ENCODE peak calls at places on chromosomes 5 and 9, in six cellular contexts. One of them, this sample, is unnamed.

GRCh38 chr5:74316064-74316586 is 324.4 kb downstream of the ENC1 start:
- DNase-seq in stimulated activated CD4-positive, alpha-beta T cell treated with anti-CD3 and anti-CD28 coated beads, Interleukin-1b, Interleukin-23, amount 100 ng/mL, for 1 hour: no peak
- DNase-seq in ELR: peak
- DNase-seq in GM04504: peak
- DNase-seq in substantia nigra: no peak
- DNase-seq in neural progenitor cell: peak
- DNase-seq in this sample: no peak

GRCh38 chr5:83093692-83094091 is 16.3 kb downstream of the XRCC4 start:
- DNase-seq in stimulated activated CD4-positive, alpha-beta T cell treated with anti-CD3 and anti-CD28 coated beads, Interleukin-1b, Interleukin-23, amount 100 ng/mL, for 1 hour: no peak
- DNase-seq in ELR: no peak
- DNase-seq in GM04504: no peak
- DNase-seq in substantia nigra: no peak
- DNase-seq in neural progenitor cell: no peak
- DNase-seq in this sample: no peak

GRCh38 chr9:96856363-96857286 is 2.3 kb upstream of the ZNF782 start:
- DNase-seq in stimulated activated CD4-positive, alpha-beta T cell treated with anti-CD3 and anti-CD28 coated beads, Interleukin-1b, Interleukin-23, amount 100 ng/mL, for 1 hour: peak
- DNase-seq in ELR: peak
- DNase-seq in GM04504: no peak
- DNase-seq in substantia nigra: peak
- DNase-seq in neural progenitor cell: peak
- DNase-seq in this sample: no peak

GRCh38 chr9:138025908-138026307 is 148.3 kb downstream of the CACNA1B start:
- DNase-seq in stimulated activated CD4-positive, alpha-beta T cell treated with anti-CD3 and anti-CD28 coated beads, Interleukin-1b, Interleukin-23, amount 100 ng/mL, for 1 hour: no peak
- DNase-seq in ELR: no peak
- DNase-seq in GM04504: no peak
- DNase-seq in substantia nigra: no peak
- DNase-seq in neural progenitor cell: no peak
- DNase-seq in this sample: no peak

GRCh38 chr9:21567926-21568325 is 85.8 kb upstream of the IFNE start:
- DNase-seq in stimulated activated CD4-positive, alpha-beta T cell treated with anti-CD3 and anti-CD28 coated beads, Interleukin-1b, Interleukin-23, amount 100 ng/mL, for 1 hour: no peak
- DNase-seq in ELR: no peak
- DNase-seq in GM04504: no peak
- DNase-seq in substantia nigra: no peak
- DNase-seq in neural progenitor cell: no peak
- DNase-seq in this sample: no peak

GRCh38 chr5:150106669-150107068 is 20.3 kb upstream of the CSF1R start:
- DNase-seq in stimulated activated CD4-positive, alpha-beta T cell treated with anti-CD3 and anti-CD28 coated beads, Interleukin-1b, Interleukin-23, amount 100 ng/mL, for 1 hour: no peak
- DNase-seq in ELR: no peak
- DNase-seq in GM04504: no peak
- DNase-seq in substantia nigra: no peak
- DNase-seq in neural progenitor cell: no peak
- DNase-seq in this sample: no peak

GRCh38 chr9:131616983-131617604 is 71.8 kb downstream of the PRRT1B start:
- DNase-seq in stimulated activated CD4-positive, alpha-beta T cell treated with anti-CD3 and anti-CD28 coated beads, Interleukin-1b, Interleukin-23, amount 100 ng/mL, for 1 hour: no peak
- DNase-seq in ELR: no peak
- DNase-seq in GM04504: no peak
- DNase-seq in substantia nigra: no peak
- DNase-seq in neural progenitor cell: no peak
- DNase-seq in this sample: no peak

GRCh38 chr9:34562136-34562745 is 27.3 kb downstream of the CNTFR start:
- DNase-seq in stimulated activated CD4-positive, alpha-beta T cell treated with anti-CD3 and anti-CD28 coated beads, Interleukin-1b, Interleukin-23, amount 100 ng/mL, for 1 hour: no peak
- DNase-seq in ELR: no peak
- DNase-seq in GM04504: no peak
- DNase-seq in substantia nigra: no peak
- DNase-seq in neural progenitor cell: peak
- DNase-seq in this sample: no peak

GRCh38 chr9:21995652-21996275 is 1.2 kb downstream of the CDKN2B-AS1 start:
- DNase-seq in stimulated activated CD4-positive, alpha-beta T cell treated with anti-CD3 and anti-CD28 coated beads, Interleukin-1b, Interleukin-23, amount 100 ng/mL, for 1 hour: no peak
- DNase-seq in ELR: peak
- DNase-seq in GM04504: no peak
- DNase-seq in substantia nigra: peak
- DNase-seq in neural progenitor cell: peak
- DNase-seq in this sample: no peak

GRCh38 chr9:113223963-113224362 is 2.6 kb downstream of the SLC31A1 start:
- DNase-seq in stimulated activated CD4-positive, alpha-beta T cell treated with anti-CD3 and anti-CD28 coated beads, Interleukin-1b, Interleukin-23, amount 100 ng/mL, for 1 hour: no peak
- DNase-seq in ELR: peak
- DNase-seq in GM04504: no peak
- DNase-seq in substantia nigra: no peak
- DNase-seq in neural progenitor cell: no peak
- DNase-seq in this sample: no peak

GRCh38 chr5:10201223-10201868 is 48.3 kb downstream of the ATPSCKMT start:
- DNase-seq in stimulated activated CD4-positive, alpha-beta T cell treated with anti-CD3 and anti-CD28 coated beads, Interleukin-1b, Interleukin-23, amount 100 ng/mL, for 1 hour: no peak
- DNase-seq in ELR: peak
- DNase-seq in GM04504: no peak
- DNase-seq in substantia nigra: peak
- DNase-seq in neural progenitor cell: peak
- DNase-seq in this sample: no peak

GRCh38 chr5:139091439-139092156 is 106.6 kb downstream of the SIL1 start:
- DNase-seq in stimulated activated CD4-positive, alpha-beta T cell treated with anti-CD3 and anti-CD28 coated beads, Interleukin-1b, Interleukin-23, amount 100 ng/mL, for 1 hour: no peak
- DNase-seq in ELR: no peak
- DNase-seq in GM04504: no peak
- DNase-seq in substantia nigra: no peak
- DNase-seq in neural progenitor cell: peak
- DNase-seq in this sample: no peak

GRCh38 chr9:136742640-136743391 is at the start of gene LCN10:
- DNase-seq in stimulated activated CD4-positive, alpha-beta T cell treated with anti-CD3 and anti-CD28 coated beads, Interleukin-1b, Interleukin-23, amount 100 ng/mL, for 1 hour: no peak
- DNase-seq in ELR: no peak
- DNase-seq in GM04504: no peak
- DNase-seq in substantia nigra: no peak
- DNase-seq in neural progenitor cell: peak
- DNase-seq in this sample: no peak

GRCh38 chr5:172065431-172066065 is 59.1 kb upstream of the FBXW11 start:
- DNase-seq in stimulated activated CD4-positive, alpha-beta T cell treated with anti-CD3 and anti-CD28 coated beads, Interleukin-1b, Interleukin-23, amount 100 ng/mL, for 1 hour: no peak
- DNase-seq in ELR: no peak
- DNase-seq in GM04504: no peak
- DNase-seq in substantia nigra: no peak
- DNase-seq in neural progenitor cell: no peak
- DNase-seq in this sample: no peak

GRCh38 chr5:66652818-66653217 is 56.6 kb downstream of the MAST4 start:
- DNase-seq in stimulated activated CD4-positive, alpha-beta T cell treated with anti-CD3 and anti-CD28 coated beads, Interleukin-1b, Interleukin-23, amount 100 ng/mL, for 1 hour: no peak
- DNase-seq in ELR: no peak
- DNase-seq in GM04504: no peak
- DNase-seq in substantia nigra: no peak
- DNase-seq in neural progenitor cell: no peak
- DNase-seq in this sample: no peak

GRCh38 chr5:151179489-151179840 is 21.9 kb upstream of the ANXA6 start:
- DNase-seq in stimulated activated CD4-positive, alpha-beta T cell treated with anti-CD3 and anti-CD28 coated beads, Interleukin-1b, Interleukin-23, amount 100 ng/mL, for 1 hour: no peak
- DNase-seq in ELR: no peak
- DNase-seq in GM04504: no peak
- DNase-seq in substantia nigra: no peak
- DNase-seq in neural progenitor cell: no peak
- DNase-seq in this sample: no peak

GRCh38 chr9:93591706-93592388 is 15.5 kb downstream of the PHF2 start:
- DNase-seq in stimulated activated CD4-positive, alpha-beta T cell treated with anti-CD3 and anti-CD28 coated beads, Interleukin-1b, Interleukin-23, amount 100 ng/mL, for 1 hour: no peak
- DNase-seq in ELR: no peak
- DNase-seq in GM04504: no peak
- DNase-seq in substantia nigra: no peak
- DNase-seq in neural progenitor cell: no peak
- DNase-seq in this sample: no peak

GRCh38 chr5:102483736-102484135 is 15.1 kb downstream of the SLCO6A1 start:
- DNase-seq in stimulated activated CD4-positive, alpha-beta T cell treated with anti-CD3 and anti-CD28 coated beads, Interleukin-1b, Interleukin-23, amount 100 ng/mL, for 1 hour: no peak
- DNase-seq in ELR: peak
- DNase-seq in GM04504: no peak
- DNase-seq in substantia nigra: no peak
- DNase-seq in neural progenitor cell: no peak
- DNase-seq in this sample: no peak

GRCh38 chr5:26329562-26330189 is 708.7 kb downstream of the CDH9 start:
- DNase-seq in stimulated activated CD4-positive, alpha-beta T cell treated with anti-CD3 and anti-CD28 coated beads, Interleukin-1b, Interleukin-23, amount 100 ng/mL, for 1 hour: no peak
- DNase-seq in ELR: no peak
- DNase-seq in GM04504: no peak
- DNase-seq in substantia nigra: no peak
- DNase-seq in neural progenitor cell: peak
- DNase-seq in this sample: no peak

GRCh38 chr5:159509002-159509660 is 178.8 kb upstream of the IL12B start:
- DNase-seq in stimulated activated CD4-positive, alpha-beta T cell treated with anti-CD3 and anti-CD28 coated beads, Interleukin-1b, Interleukin-23, amount 100 ng/mL, for 1 hour: no peak
- DNase-seq in ELR: no peak
- DNase-seq in GM04504: no peak
- DNase-seq in substantia nigra: no peak
- DNase-seq in neural progenitor cell: no peak
- DNase-seq in this sample: no peak

GRCh38 chr5:22928821-22929482 is 75.8 kb upstream of the CDH12 start:
- DNase-seq in stimulated activated CD4-positive, alpha-beta T cell treated with anti-CD3 and anti-CD28 coated beads, Interleukin-1b, Interleukin-23, amount 100 ng/mL, for 1 hour: no peak
- DNase-seq in ELR: no peak
- DNase-seq in GM04504: no peak
- DNase-seq in substantia nigra: no peak
- DNase-seq in neural progenitor cell: peak
- DNase-seq in this sample: no peak

GRCh38 chr5:982377-983237 is 26.0 kb upstream of the NKD2 start:
- DNase-seq in stimulated activated CD4-positive, alpha-beta T cell treated with anti-CD3 and anti-CD28 coated beads, Interleukin-1b, Interleukin-23, amount 100 ng/mL, for 1 hour: no peak
- DNase-seq in ELR: no peak
- DNase-seq in GM04504: no peak
- DNase-seq in substantia nigra: no peak
- DNase-seq in neural progenitor cell: peak
- DNase-seq in this sample: no peak

GRCh38 chr9:93119953-93120845 is 13.9 kb downstream of the NINJ1 start:
- DNase-seq in stimulated activated CD4-positive, alpha-beta T cell treated with anti-CD3 and anti-CD28 coated beads, Interleukin-1b, Interleukin-23, amount 100 ng/mL, for 1 hour: no peak
- DNase-seq in ELR: peak
- DNase-seq in GM04504: peak
- DNase-seq in substantia nigra: peak
- DNase-seq in neural progenitor cell: no peak
- DNase-seq in this sample: no peak

GRCh38 chr5:157820593-157821252 is 38.2 kb downstream of the CLINT1 start:
- DNase-seq in stimulated activated CD4-positive, alpha-beta T cell treated with anti-CD3 and anti-CD28 coated beads, Interleukin-1b, Interleukin-23, amount 100 ng/mL, for 1 hour: no peak
- DNase-seq in ELR: peak
- DNase-seq in GM04504: peak
- DNase-seq in substantia nigra: no peak
- DNase-seq in neural progenitor cell: peak
- DNase-seq in this sample: peak

GRCh38 chr9:128225770-128226753 is 22.9 kb downstream of the DNM1 start:
- DNase-seq in stimulated activated CD4-positive, alpha-beta T cell treated with anti-CD3 and anti-CD28 coated beads, Interleukin-1b, Interleukin-23, amount 100 ng/mL, for 1 hour: no peak
- DNase-seq in ELR: no peak
- DNase-seq in GM04504: no peak
- DNase-seq in substantia nigra: no peak
- DNase-seq in neural progenitor cell: no peak
- DNase-seq in this sample: no peak

GRCh38 chr5:51411917-51412316 is 28.7 kb downstream of the ISL1 start:
- DNase-seq in stimulated activated CD4-positive, alpha-beta T cell treated with anti-CD3 and anti-CD28 coated beads, Interleukin-1b, Interleukin-23, amount 100 ng/mL, for 1 hour: no peak
- DNase-seq in ELR: no peak
- DNase-seq in GM04504: no peak
- DNase-seq in substantia nigra: no peak
- DNase-seq in neural progenitor cell: no peak
- DNase-seq in this sample: no peak

GRCh38 chr5:176416123-176416924 is at the start of gene CLTB:
- DNase-seq in stimulated activated CD4-positive, alpha-beta T cell treated with anti-CD3 and anti-CD28 coated beads, Interleukin-1b, Interleukin-23, amount 100 ng/mL, for 1 hour: peak
- DNase-seq in ELR: peak
- DNase-seq in GM04504: peak
- DNase-seq in substantia nigra: peak
- DNase-seq in neural progenitor cell: peak
- DNase-seq in this sample: peak

GRCh38 chr9:7963026-7963425 is 163.4 kb upstream of the DMAC1 start:
- DNase-seq in stimulated activated CD4-positive, alpha-beta T cell treated with anti-CD3 and anti-CD28 coated beads, Interleukin-1b, Interleukin-23, amount 100 ng/mL, for 1 hour: no peak
- DNase-seq in ELR: no peak
- DNase-seq in GM04504: no peak
- DNase-seq in substantia nigra: no peak
- DNase-seq in neural progenitor cell: no peak
- DNase-seq in this sample: no peak

GRCh38 chr5:5497132-5497748 is 74.8 kb downstream of the ICE1 start:
- DNase-seq in stimulated activated CD4-positive, alpha-beta T cell treated with anti-CD3 and anti-CD28 coated beads, Interleukin-1b, Interleukin-23, amount 100 ng/mL, for 1 hour: no peak
- DNase-seq in ELR: peak
- DNase-seq in GM04504: no peak
- DNase-seq in substantia nigra: peak
- DNase-seq in neural progenitor cell: peak
- DNase-seq in this sample: peak

GRCh38 chr5:154740957-154741356 is 14.2 kb upstream of the LARP1 start:
- DNase-seq in stimulated activated CD4-positive, alpha-beta T cell treated with anti-CD3 and anti-CD28 coated beads, Interleukin-1b, Interleukin-23, amount 100 ng/mL, for 1 hour: no peak
- DNase-seq in ELR: no peak
- DNase-seq in GM04504: peak
- DNase-seq in substantia nigra: no peak
- DNase-seq in neural progenitor cell: no peak
- DNase-seq in this sample: no peak

GRCh38 chr5:149453618-149454415 is 74.7 kb upstream of the IL17B start:
- DNase-seq in stimulated activated CD4-positive, alpha-beta T cell treated with anti-CD3 and anti-CD28 coated beads, Interleukin-1b, Interleukin-23, amount 100 ng/mL, for 1 hour: no peak
- DNase-seq in ELR: no peak
- DNase-seq in GM04504: no peak
- DNase-seq in substantia nigra: no peak
- DNase-seq in neural progenitor cell: no peak
- DNase-seq in this sample: no peak

GRCh38 chr5:31392061-31392460 is 139.8 kb downstream of the DROSHA start:
- DNase-seq in stimulated activated CD4-positive, alpha-beta T cell treated with anti-CD3 and anti-CD28 coated beads, Interleukin-1b, Interleukin-23, amount 100 ng/mL, for 1 hour: no peak
- DNase-seq in ELR: no peak
- DNase-seq in GM04504: no peak
- DNase-seq in substantia nigra: no peak
- DNase-seq in neural progenitor cell: no peak
- DNase-seq in this sample: no peak

GRCh38 chr5:64834037-64834436 is 65.3 kb downstream of the CWC27 start:
- DNase-seq in stimulated activated CD4-positive, alpha-beta T cell treated with anti-CD3 and anti-CD28 coated beads, Interleukin-1b, Interleukin-23, amount 100 ng/mL, for 1 hour: no peak
- DNase-seq in ELR: no peak
- DNase-seq in GM04504: no peak
- DNase-seq in substantia nigra: no peak
- DNase-seq in neural progenitor cell: no peak
- DNase-seq in this sample: no peak

GRCh38 chr9:111839981-111840380 is 45.2 kb upstream of the SHOC1 start:
- DNase-seq in stimulated activated CD4-positive, alpha-beta T cell treated with anti-CD3 and anti-CD28 coated beads, Interleukin-1b, Interleukin-23, amount 100 ng/mL, for 1 hour: no peak
- DNase-seq in ELR: peak
- DNase-seq in GM04504: no peak
- DNase-seq in substantia nigra: no peak
- DNase-seq in neural progenitor cell: no peak
- DNase-seq in this sample: no peak

GRCh38 chr5:179607449-179607931 is 16.0 kb downstream of the HNRNPH1 start:
- DNase-seq in stimulated activated CD4-positive, alpha-beta T cell treated with anti-CD3 and anti-CD28 coated beads, Interleukin-1b, Interleukin-23, amount 100 ng/mL, for 1 hour: no peak
- DNase-seq in ELR: peak
- DNase-seq in GM04504: no peak
- DNase-seq in substantia nigra: peak
- DNase-seq in neural progenitor cell: no peak
- DNase-seq in this sample: no peak

GRCh38 chr5:138450971-138451370 is 12.1 kb downstream of the REEP2 start:
- DNase-seq in stimulated activated CD4-positive, alpha-beta T cell treated with anti-CD3 and anti-CD28 coated beads, Interleukin-1b, Interleukin-23, amount 100 ng/mL, for 1 hour: no peak
- DNase-seq in ELR: no peak
- DNase-seq in GM04504: no peak
- DNase-seq in substantia nigra: no peak
- DNase-seq in neural progenitor cell: no peak
- DNase-seq in this sample: no peak

GRCh38 chr9:72871685-72872084 is 81.2 kb downstream of the ALDH1A1 start:
- DNase-seq in stimulated activated CD4-positive, alpha-beta T cell treated with anti-CD3 and anti-CD28 coated beads, Interleukin-1b, Interleukin-23, amount 100 ng/mL, for 1 hour: no peak
- DNase-seq in ELR: peak
- DNase-seq in GM04504: no peak
- DNase-seq in substantia nigra: no peak
- DNase-seq in neural progenitor cell: peak
- DNase-seq in this sample: no peak

GRCh38 chr5:132776077-132776931 is 735 bp downstream of the SEPTIN8 start:
- DNase-seq in stimulated activated CD4-positive, alpha-beta T cell treated with anti-CD3 and anti-CD28 coated beads, Interleukin-1b, Interleukin-23, amount 100 ng/mL, for 1 hour: no peak
- DNase-seq in ELR: peak
- DNase-seq in GM04504: no peak
- DNase-seq in substantia nigra: peak
- DNase-seq in neural progenitor cell: peak
- DNase-seq in this sample: no peak